ENCODE peak calls at places on chromosomes 11 and 22, in ten cellular contexts. U is stomach, J is upper lobe of left lung, Z is transverse colon, P is sigmoid colon, Y is HCT116, E is Panc1, D is prostate gland, I is SK-N-SH, V is GM12878. K is an unnamed sample.

GRCh38 chr11:34536056-34536455 is 22.5 kb upstream of the ELF5 start:
- DNase-seq in Z (no peak), E (no peak), D (no peak), P (no peak), V (no peak), U (no peak), Y (no peak), I (no peak), J (no peak), K (no peak)

GRCh38 chr11:77113382-77114088 is 10.9 kb downstream of the OMP start:
- DNase-seq in J (no peak), Z (no peak), Y (no peak), I (peak), D (no peak), U (peak), V (no peak), E (no peak), P (no peak), K (no peak)

GRCh38 chr22:47957649-47958048 is 1195.2 kb downstream of the TBC1D22A start:
- DNase-seq in Y (no peak), I (no peak), U (no peak), D (no peak), P (no peak), E (no peak), V (no peak), J (no peak), Z (no peak), K (no peak)

GRCh38 chr11:117792992-117793391 is 4.0 kb downstream of the DSCAML1 start:
- DNase-seq in P (no peak), D (no peak), U (no peak), Y (no peak), Z (no peak), J (no peak), E (no peak), I (no peak), V (no peak), K (no peak)

GRCh38 chr22:33210129-33210784 is 152.1 kb upstream of the SYN3 start:
- DNase-seq in V (no peak), E (no peak), U (no peak), J (no peak), I (peak), Y (no peak), D (no peak), P (no peak), Z (peak), K (peak)

GRCh38 chr11:13891911-13892310 is 70.6 kb upstream of the SPON1 start:
- DNase-seq in Z (no peak), J (no peak), Y (no peak), U (no peak), E (no peak), V (no peak), D (no peak), P (no peak), I (no peak), K (no peak)

GRCh38 chr11:65279713-65280459 is 18.1 kb downstream of the POLA2 start:
- DNase-seq in I (no peak), J (peak), V (peak), P (peak), E (peak), Z (no peak), D (no peak), Y (peak), U (peak), K (no peak)

GRCh38 chr11:34050967-34051348 is 573 bp upstream of the CAPRIN1 start:
- DNase-seq in Z (no peak), D (no peak), U (no peak), Y (no peak), P (no peak), E (no peak), V (no peak), J (no peak), I (no peak), K (no peak)

GRCh38 chr11:34161812-34162506 is 56.5 kb downstream of the NAT10 start:
- DNase-seq in P (no peak), E (no peak), U (no peak), V (no peak), I (no peak), J (no peak), D (no peak), Z (no peak), Y (no peak), K (no peak)

GRCh38 chr11:9568854-9569587 is 4.4 kb upstream of the WEE1 start:
- DNase-seq in I (peak), Y (peak), V (no peak), D (peak), U (peak), J (peak), Z (peak), P (peak), E (no peak), K (peak)

GRCh38 chr11:67664213-67664585 is 10.2 kb downstream of the ALDH3B2 start:
- DNase-seq in V (no peak), U (no peak), I (no peak), Y (no peak), D (no peak), E (no peak), P (no peak), J (no peak), Z (no peak), K (no peak)

GRCh38 chr11:14905104-14906033 is 13.3 kb upstream of the CYP2R1 start:
- DNase-seq in V (no peak), I (peak), J (peak), E (no peak), Z (peak), U (peak), Y (no peak), D (peak), P (peak), K (no peak)

GRCh38 chr22:36892292-36892691 is 21.1 kb upstream of the CSF2RB start:
- DNase-seq in Y (no peak), I (no peak), D (no peak), V (no peak), Z (no peak), E (no peak), U (no peak), P (no peak), J (no peak), K (no peak)

GRCh38 chr11:131668867-131669780 is 298.7 kb downstream of the NTM start:
- DNase-seq in D (no peak), Z (peak), I (peak), E (no peak), J (no peak), U (peak), Y (peak), V (no peak), P (peak), K (no peak)

GRCh38 chr11:28674432-28675076 is 566.4 kb downstream of the METTL15 start:
- DNase-seq in D (no peak), I (peak), Y (peak), E (no peak), J (no peak), P (no peak), V (no peak), Z (no peak), U (no peak), K (no peak)

GRCh38 chr11:130429983-130430382 is 1.6 kb upstream of the ADAMTS8 start:
- DNase-seq in U (no peak), E (no peak), J (no peak), Z (no peak), I (no peak), V (no peak), D (no peak), Y (no peak), P (no peak), K (no peak)

GRCh38 chr11:86408845-86409244 is 34.2 kb downstream of the CCDC81 start:
- DNase-seq in J (no peak), E (no peak), I (no peak), V (no peak), U (no peak), Z (no peak), Y (no peak), D (no peak), P (no peak), K (no peak)

GRCh38 chr11:4044971-4045646 is 49.5 kb upstream of the RRM1 start:
- DNase-seq in Y (no peak), P (no peak), I (no peak), Z (no peak), D (peak), E (no peak), V (no peak), J (no peak), U (no peak), K (no peak)

GRCh38 chr22:25747245-25747944 is 5.4 kb downstream of the MYO18B start:
- DNase-seq in Z (peak), Y (peak), I (peak), E (no peak), D (no peak), V (no peak), U (peak), J (no peak), P (no peak), K (no peak)

GRCh38 chr11:86483591-86484163 is 109.0 kb downstream of the CCDC81 start:
- DNase-seq in J (no peak), U (no peak), E (no peak), P (no peak), V (no peak), I (no peak), Z (no peak), D (no peak), Y (no peak), K (no peak)

GRCh38 chr11:2924381-2924780 is 4.8 kb downstream of the PHLDA2 start:
- DNase-seq in J (no peak), E (no peak), P (no peak), Y (no peak), U (peak), V (no peak), I (peak), D (no peak), Z (peak), K (no peak)

GRCh38 chr11:96055706-96056387 is 131.9 kb upstream of the MTMR2 start:
- DNase-seq in Z (no peak), D (no peak), U (no peak), P (no peak), V (no peak), J (no peak), E (no peak), I (no peak), Y (no peak), K (no peak)

GRCh38 chr22:47449508-47450270 is 687.2 kb downstream of the TBC1D22A start:
- DNase-seq in J (no peak), D (no peak), E (no peak), I (no peak), U (no peak), Z (no peak), P (no peak), Y (no peak), V (no peak), K (no peak)

GRCh38 chr11:13309156-13309555 is 31.6 kb downstream of the BMAL1 start:
- DNase-seq in P (no peak), D (no peak), E (no peak), J (no peak), U (no peak), V (no peak), Z (no peak), Y (no peak), I (no peak), K (no peak)

GRCh38 chr11:102843474-102843873 is at the start of gene MMP3:
- DNase-seq in J (no peak), I (no peak), Y (no peak), E (no peak), P (no peak), U (no peak), D (no peak), V (no peak), Z (no peak), K (no peak)

GRCh38 chr11:96036863-96037262 is 113.0 kb upstream of the MTMR2 start:
- DNase-seq in J (no peak), P (no peak), U (no peak), Y (no peak), D (no peak), V (no peak), E (no peak), Z (no peak), I (no peak), K (no peak)

GRCh38 chr11:86011175-86011574 is 57.7 kb downstream of the PICALM start:
- DNase-seq in D (no peak), Z (no peak), J (no peak), E (no peak), V (no peak), I (no peak), P (no peak), U (no peak), Y (no peak), K (no peak)

GRCh38 chr11:64694026-64694755 is 28.8 kb downstream of the NRXN2 start:
- DNase-seq in I (peak), U (no peak), Y (no peak), J (no peak), E (no peak), P (no peak), V (no peak), Z (no peak), D (no peak), K (no peak)

GRCh38 chr11:102449651-102450570 is 2.7 kb downstream of the TMEM123 start:
- DNase-seq in V (no peak), I (no peak), J (no peak), D (no peak), Z (no peak), Y (no peak), U (no peak), P (no peak), E (no peak), K (no peak)

GRCh38 chr11:19027829-19028595 is 32.5 kb downstream of the MRGPRX2 start:
- DNase-seq in D (no peak), E (peak), I (no peak), V (no peak), J (no peak), Y (peak), Z (no peak), U (no peak), P (no peak), K (no peak)

GRCh38 chr11:87719311-87720073 is 455.8 kb downstream of the RAB38 start:
- DNase-seq in P (no peak), U (no peak), V (no peak), D (no peak), E (no peak), I (no peak), J (no peak), Y (no peak), Z (no peak), K (no peak)

GRCh38 chr11:110903830-110904229 is 191.6 kb upstream of the ARHGAP20 start:
- DNase-seq in I (no peak), V (no peak), Z (no peak), E (no peak), J (no peak), D (no peak), Y (no peak), P (no peak), U (no peak), K (no peak)

GRCh38 chr11:9972917-9973504 is 309.1 kb downstream of the SWAP70 start:
- DNase-seq in V (no peak), J (no peak), P (no peak), D (peak), E (peak), Z (no peak), Y (peak), U (no peak), I (peak), K (peak)

DNA sequence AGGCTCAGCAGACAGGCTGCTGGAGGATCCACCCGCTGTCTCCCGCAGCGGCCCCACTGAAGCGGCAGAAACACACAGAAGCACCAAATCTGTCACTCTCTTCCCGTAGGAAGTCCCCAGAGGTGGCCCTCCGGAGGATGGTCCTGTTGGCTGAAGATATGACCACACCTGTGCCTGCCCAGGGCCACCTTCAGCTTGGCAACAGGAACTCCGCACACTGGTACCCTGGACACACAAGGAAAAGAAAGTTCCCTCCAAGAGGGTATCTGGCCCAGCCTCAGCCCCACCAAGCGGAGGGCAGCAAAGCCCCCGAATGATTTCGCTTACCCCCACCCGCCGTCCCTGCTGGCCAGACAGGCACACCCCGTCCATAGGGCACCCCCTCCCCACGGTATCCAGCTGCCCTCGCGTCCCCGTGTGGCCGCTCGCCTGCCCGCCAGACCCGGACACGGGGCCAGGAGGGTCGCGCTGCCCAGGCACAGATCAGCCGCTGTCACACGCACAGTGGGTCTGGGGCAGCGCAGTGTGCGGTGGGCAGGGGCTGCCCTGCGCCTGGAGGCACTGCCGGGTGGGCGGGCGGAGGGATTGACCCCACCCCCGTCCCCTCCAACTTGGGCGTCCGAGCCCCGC is 7.0 kb downstream of the RASSF7 start:
- DNase-seq in Y (no peak), J (no peak), Z (no peak), I (no peak), D (no peak), E (no peak), U (no peak), V (no peak), P (no peak), K (no peak)
- H3K27ac ChIP-seq in Y (peak), J (peak), Z (peak), I (no peak), D (peak), E (peak), U (peak), V (peak), P (peak), K (no peak)

DNA sequence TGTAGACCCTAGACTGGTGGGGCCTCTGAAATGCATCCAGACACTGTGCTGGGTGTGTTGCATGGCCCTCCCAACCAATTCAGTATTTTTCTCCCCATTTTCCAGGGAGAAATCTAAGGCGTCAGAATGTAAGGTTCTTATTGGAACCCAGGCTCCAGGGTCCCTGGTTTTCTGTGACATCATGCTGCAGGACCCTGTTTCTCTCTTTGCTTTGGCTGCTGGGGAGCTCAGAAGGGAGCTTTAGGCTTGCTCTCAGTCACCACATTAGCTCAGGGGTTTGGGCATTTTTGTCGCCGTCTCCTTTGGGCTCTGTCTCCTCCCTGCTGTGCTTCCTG is 2.9 kb downstream of the MYEOV start:
- DNase-seq in P (no peak), V (no peak), I (no peak), Y (no peak), Z (peak), U (peak), D (no peak), J (peak), E (no peak), K (no peak)
- H3K4me3 ChIP-seq in P (no peak), V (peak), I (peak), Y (peak), Z (no peak), U (peak), D (no peak), J (peak), E (peak), K (peak)

DNA sequence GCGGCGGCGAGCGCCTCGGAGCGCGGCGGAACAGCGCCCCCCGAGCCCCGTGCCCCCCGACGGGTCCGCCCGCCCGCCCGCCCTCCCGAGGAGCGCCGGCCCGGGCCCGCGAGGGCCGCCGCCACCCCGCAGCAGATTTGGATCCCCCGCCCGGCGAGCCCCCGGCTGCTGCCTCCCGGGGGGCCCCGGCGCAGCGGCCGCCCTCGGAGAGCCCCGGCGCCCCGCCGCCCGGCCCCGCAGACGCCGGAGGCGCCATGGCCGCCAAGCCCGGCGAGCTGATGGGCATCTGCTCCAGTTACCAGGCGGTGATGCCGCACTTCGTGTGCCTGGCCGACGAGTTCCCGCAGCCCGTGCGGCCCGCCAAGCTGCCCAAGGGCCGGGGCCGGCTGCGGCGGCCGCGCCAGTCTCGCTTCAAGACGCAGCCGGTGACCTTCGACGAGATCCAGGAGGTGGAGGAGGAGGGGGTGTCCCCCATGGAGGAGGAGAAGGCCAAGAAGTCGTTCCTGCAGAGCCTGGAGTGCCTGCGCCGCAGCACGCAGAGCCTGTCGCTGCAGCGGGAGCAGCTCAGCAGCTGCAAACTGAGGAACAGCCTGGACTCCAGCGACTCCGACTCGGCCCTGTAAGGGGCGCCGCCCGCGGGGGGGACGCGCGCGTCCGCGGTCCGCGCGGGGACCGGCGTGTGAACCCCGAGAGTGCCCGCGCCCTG is 367 bp downstream of the C11orf96 start:
- DNase-seq in D (no peak), I (peak), U (no peak), Z (no peak), P (peak), J (no peak), Y (no peak), V (no peak), E (no peak), K (no peak)
- TF ChIP-seq POLR2AphosphoS5 in D (no peak), I (no peak), U (peak), Z (peak), P (peak), J (peak), Y (no peak), V (no peak), E (no peak), K (no peak)

DNA sequence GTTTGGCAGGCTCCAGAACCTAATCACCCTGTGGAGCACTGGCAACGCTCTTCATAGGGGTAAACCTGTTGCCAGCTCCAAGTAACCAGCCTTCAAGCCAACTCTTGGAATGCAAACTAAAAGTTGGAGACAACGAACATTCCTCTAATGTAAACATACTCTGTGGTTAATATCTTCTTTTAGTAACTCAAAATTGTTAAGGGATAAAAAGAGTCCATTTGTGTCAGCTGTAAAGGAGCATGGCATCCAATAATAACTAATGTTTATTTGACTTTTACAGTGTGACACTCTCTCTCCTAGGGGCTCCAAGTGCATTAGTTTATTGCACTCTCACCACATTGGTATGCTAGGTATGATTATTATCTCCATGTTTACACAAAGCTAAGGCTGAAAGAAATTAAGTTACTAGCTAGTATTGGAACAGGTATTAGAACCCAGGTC is 31.0 kb upstream of the AMOTL1 start:
- DNase-seq in Z (no peak), I (no peak), V (no peak), J (no peak), D (no peak), E (peak), Y (no peak), P (no peak), U (no peak), K (no peak)
- H3K27ac ChIP-seq in Z (no peak), I (no peak), V (no peak), J (no peak), D (no peak), E (peak), Y (peak), P (peak), U (no peak), K (no peak)